ENCODE peak calls at places on chromosomes 6 and 20, in eight cellular contexts. One of them, this sample, is unnamed.

GRCh38 chr6:41757931-41758640 is 10.9 kb upstream of the PGC start:
- DNase-seq in T follicular helper cell: no peak
- DNase-seq in EL: no peak
- DNase-seq in GM03348: no peak
- DNase-seq in posterior vena cava: no peak
- DNase-seq in CD4-positive, alpha-beta T cell: no peak
- DNase-seq in activated naive CD4-positive, alpha-beta T cell: no peak
- DNase-seq in fibroblast of pulmonary artery: no peak
- DNase-seq in this sample: no peak

GRCh38 chr6:15510536-15511247 is 152.1 kb downstream of the DTNBP1 start:
- DNase-seq in fibroblast of pulmonary artery: no peak
- DNase-seq in EL: no peak
- DNase-seq in CD4-positive, alpha-beta T cell: no peak
- DNase-seq in posterior vena cava: peak
- DNase-seq in GM03348: no peak
- DNase-seq in activated naive CD4-positive, alpha-beta T cell: no peak
- DNase-seq in T follicular helper cell: no peak
- DNase-seq in this sample: no peak

GRCh38 chr20:35012227-35013069 is 56.8 kb downstream of the MYH7B start:
- DNase-seq in CD4-positive, alpha-beta T cell: no peak
- DNase-seq in EL: no peak
- DNase-seq in posterior vena cava: peak
- DNase-seq in fibroblast of pulmonary artery: peak
- DNase-seq in GM03348: no peak
- DNase-seq in T follicular helper cell: no peak
- DNase-seq in activated naive CD4-positive, alpha-beta T cell: no peak
- DNase-seq in this sample: no peak

GRCh38 chr20:63116412-63117106 is 99.4 kb downstream of the YTHDF1 start:
- DNase-seq in T follicular helper cell: no peak
- DNase-seq in CD4-positive, alpha-beta T cell: no peak
- DNase-seq in GM03348: peak
- DNase-seq in fibroblast of pulmonary artery: peak
- DNase-seq in EL: no peak
- DNase-seq in activated naive CD4-positive, alpha-beta T cell: no peak
- DNase-seq in posterior vena cava: peak
- DNase-seq in this sample: no peak

GRCh38 chr20:3071610-3072529 is at the start of gene OXT:
- DNase-seq in activated naive CD4-positive, alpha-beta T cell: no peak
- DNase-seq in CD4-positive, alpha-beta T cell: peak
- DNase-seq in fibroblast of pulmonary artery: no peak
- DNase-seq in EL: no peak
- DNase-seq in posterior vena cava: peak
- DNase-seq in T follicular helper cell: peak
- DNase-seq in GM03348: no peak
- DNase-seq in this sample: no peak

GRCh38 chr6:17490724-17491123 is 97.3 kb downstream of the CAP2 start:
- DNase-seq in GM03348: no peak
- DNase-seq in EL: no peak
- DNase-seq in fibroblast of pulmonary artery: no peak
- DNase-seq in activated naive CD4-positive, alpha-beta T cell: no peak
- DNase-seq in T follicular helper cell: no peak
- DNase-seq in posterior vena cava: no peak
- DNase-seq in CD4-positive, alpha-beta T cell: no peak
- DNase-seq in this sample: no peak

GRCh38 chr20:57573893-57574292 is 13.0 kb downstream of the PCK1 start:
- DNase-seq in CD4-positive, alpha-beta T cell: no peak
- DNase-seq in T follicular helper cell: no peak
- DNase-seq in activated naive CD4-positive, alpha-beta T cell: no peak
- DNase-seq in GM03348: no peak
- DNase-seq in EL: no peak
- DNase-seq in fibroblast of pulmonary artery: no peak
- DNase-seq in posterior vena cava: no peak
- DNase-seq in this sample: no peak

GRCh38 chr6:149769676-149770075 is 20.1 kb downstream of the PCMT1 start:
- DNase-seq in EL: no peak
- DNase-seq in GM03348: no peak
- DNase-seq in T follicular helper cell: no peak
- DNase-seq in CD4-positive, alpha-beta T cell: no peak
- DNase-seq in posterior vena cava: no peak
- DNase-seq in fibroblast of pulmonary artery: no peak
- DNase-seq in activated naive CD4-positive, alpha-beta T cell: no peak
- DNase-seq in this sample: no peak

GRCh38 chr20:2417142-2417541 is 36.4 kb downstream of the TGM6 start:
- DNase-seq in EL: no peak
- DNase-seq in T follicular helper cell: no peak
- DNase-seq in GM03348: no peak
- DNase-seq in CD4-positive, alpha-beta T cell: no peak
- DNase-seq in posterior vena cava: no peak
- DNase-seq in activated naive CD4-positive, alpha-beta T cell: no peak
- DNase-seq in fibroblast of pulmonary artery: no peak
- DNase-seq in this sample: no peak

GRCh38 chr6:159640322-159640721 is 52.7 kb downstream of the SOD2 start:
- DNase-seq in T follicular helper cell: no peak
- DNase-seq in GM03348: no peak
- DNase-seq in CD4-positive, alpha-beta T cell: no peak
- DNase-seq in activated naive CD4-positive, alpha-beta T cell: no peak
- DNase-seq in fibroblast of pulmonary artery: no peak
- DNase-seq in EL: no peak
- DNase-seq in posterior vena cava: no peak
- DNase-seq in this sample: no peak

GRCh38 chr6:89144358-89145041 is 1.4 kb upstream of the PM20D2 start:
- DNase-seq in EL: peak
- DNase-seq in GM03348: no peak
- DNase-seq in CD4-positive, alpha-beta T cell: no peak
- DNase-seq in activated naive CD4-positive, alpha-beta T cell: no peak
- DNase-seq in T follicular helper cell: no peak
- DNase-seq in posterior vena cava: no peak
- DNase-seq in fibroblast of pulmonary artery: no peak
- DNase-seq in this sample: no peak

GRCh38 chr20:10322073-10323012 is 103.7 kb downstream of the SNAP25 start:
- DNase-seq in CD4-positive, alpha-beta T cell: no peak
- DNase-seq in T follicular helper cell: no peak
- DNase-seq in posterior vena cava: no peak
- DNase-seq in fibroblast of pulmonary artery: no peak
- DNase-seq in GM03348: no peak
- DNase-seq in activated naive CD4-positive, alpha-beta T cell: no peak
- DNase-seq in EL: peak
- DNase-seq in this sample: peak

GRCh38 chr6:16765235-16765634 is 4.0 kb upstream of the ATXN1 start:
- DNase-seq in fibroblast of pulmonary artery: no peak
- DNase-seq in EL: no peak
- DNase-seq in posterior vena cava: no peak
- DNase-seq in GM03348: no peak
- DNase-seq in activated naive CD4-positive, alpha-beta T cell: no peak
- DNase-seq in CD4-positive, alpha-beta T cell: no peak
- DNase-seq in T follicular helper cell: no peak
- DNase-seq in this sample: no peak

GRCh38 chr20:58131581-58132142 is 96.8 kb downstream of the ANKRD60 start:
- DNase-seq in activated naive CD4-positive, alpha-beta T cell: no peak
- DNase-seq in CD4-positive, alpha-beta T cell: no peak
- DNase-seq in GM03348: peak
- DNase-seq in fibroblast of pulmonary artery: peak
- DNase-seq in posterior vena cava: no peak
- DNase-seq in EL: peak
- DNase-seq in T follicular helper cell: no peak
- DNase-seq in this sample: peak

GRCh38 chr6:160362556-160362955 is 14.4 kb downstream of the SLC22A3 start:
- DNase-seq in activated naive CD4-positive, alpha-beta T cell: no peak
- DNase-seq in EL: no peak
- DNase-seq in posterior vena cava: no peak
- DNase-seq in GM03348: no peak
- DNase-seq in T follicular helper cell: no peak
- DNase-seq in fibroblast of pulmonary artery: no peak
- DNase-seq in CD4-positive, alpha-beta T cell: no peak
- DNase-seq in this sample: no peak

GRCh38 chr6:60671369-60671768 is 1614.7 kb downstream of the KHDRBS2 start:
- DNase-seq in posterior vena cava: no peak
- DNase-seq in fibroblast of pulmonary artery: no peak
- DNase-seq in GM03348: no peak
- DNase-seq in CD4-positive, alpha-beta T cell: no peak
- DNase-seq in EL: no peak
- DNase-seq in activated naive CD4-positive, alpha-beta T cell: no peak
- DNase-seq in T follicular helper cell: no peak
- DNase-seq in this sample: no peak

GRCh38 chr6:34273242-34273805 is 24.5 kb upstream of the SMIM29 start:
- DNase-seq in T follicular helper cell: no peak
- DNase-seq in GM03348: peak
- DNase-seq in EL: peak
- DNase-seq in posterior vena cava: no peak
- DNase-seq in fibroblast of pulmonary artery: peak
- DNase-seq in activated naive CD4-positive, alpha-beta T cell: no peak
- DNase-seq in CD4-positive, alpha-beta T cell: no peak
- DNase-seq in this sample: no peak

GRCh38 chr20:60857708-60858107 is 394.4 kb upstream of the CDH4 start:
- DNase-seq in EL: peak
- DNase-seq in fibroblast of pulmonary artery: peak
- DNase-seq in CD4-positive, alpha-beta T cell: no peak
- DNase-seq in activated naive CD4-positive, alpha-beta T cell: no peak
- DNase-seq in T follicular helper cell: no peak
- DNase-seq in GM03348: peak
- DNase-seq in posterior vena cava: no peak
- DNase-seq in this sample: peak

GRCh38 chr20:6919792-6920468 is 152.4 kb downstream of the BMP2 start:
- DNase-seq in T follicular helper cell: no peak
- DNase-seq in posterior vena cava: no peak
- DNase-seq in GM03348: no peak
- DNase-seq in fibroblast of pulmonary artery: no peak
- DNase-seq in CD4-positive, alpha-beta T cell: no peak
- DNase-seq in activated naive CD4-positive, alpha-beta T cell: no peak
- DNase-seq in EL: no peak
- DNase-seq in this sample: no peak